ENCODE peak calls at places on chromosomes 7 and 10, in nine cellular contexts. I is fibroblast of mammary gland, W is Caco-2, J is left ventricle myocardium inferior, T is A549, B is WERI-Rb-1, E is colonic mucosa, X is astrocyte of the spinal cord, F is BE2C. L is an unnamed sample.

GRCh38 chr7:128020161-128020560 is 11.1 kb downstream of the LRRC4 start:
- DNase-seq in I (no peak), W (peak; percentile 49), J (no peak), T (peak; percentile 48), B (peak; percentile 52), E (no peak), X (no peak), F (peak; percentile 39), L (no peak)

GRCh38 chr7:55065511-55066229 is 46.9 kb downstream of the EGFR start:
- DNase-seq in I (peak; percentile 94), W (peak; percentile 50), J (no peak), T (peak; percentile 84), B (no peak), E (no peak), X (peak; percentile 92), F (no peak), L (peak; percentile 86)

GRCh38 chr7:142603870-142604448 is 145.3 kb upstream of the PRSS1 start:
- DNase-seq in I (peak; percentile 77), W (peak; percentile 65), J (no peak), T (peak; percentile 66), B (peak; percentile 65), E (peak; percentile 57), X (peak; percentile 66), F (peak; percentile 59), L (peak; percentile 60)

GRCh38 chr7:121436688-121437087 is 40.6 kb upstream of the FAM3C start:
- DNase-seq in I (no peak), W (no peak), J (no peak), T (no peak), B (no peak), E (no peak), X (no peak), F (peak; percentile 19), L (no peak)

GRCh38 chr7:130912910-130913720 is 179.1 kb upstream of the KLF14 start:
- DNase-seq in I (peak; percentile 100), W (peak; percentile 47), J (peak; percentile 49), T (peak; percentile 91), B (no peak), E (no peak), X (peak; percentile 99), F (no peak), L (peak; percentile 99)

GRCh38 chr10:105950410-105950809 is 1214.1 kb downstream of the SORCS1 start:
- DNase-seq in I (peak; percentile 51), W (peak; percentile 44), J (peak; percentile 22), T (peak; percentile 44), B (peak; percentile 53), E (peak; percentile 29), X (peak; percentile 50), F (peak; percentile 36), L (no peak)

GRCh38 chr7:67311901-67312300 is 315.3 kb downstream of the TYW1 start:
- DNase-seq in I (peak; percentile 54), W (no peak), J (no peak), T (no peak), B (no peak), E (no peak), X (peak; percentile 47), F (no peak), L (peak; percentile 15)

GRCh38 chr7:128775744-128776474 is at the start of gene OPN1SW:
- DNase-seq in I (no peak), W (no peak), J (no peak), T (no peak), B (no peak), E (no peak), X (no peak), F (no peak), L (no peak)

GRCh38 chr10:113103131-113103830 is 153.2 kb downstream of the TCF7L2 start:
- DNase-seq in I (peak; percentile 77), W (no peak), J (no peak), T (no peak), B (no peak), E (no peak), X (no peak), F (no peak), L (peak; percentile 75)

GRCh38 chr10:11424456-11425287 is 186.8 kb downstream of the USP6NL start:
- DNase-seq in I (peak; percentile 52), W (peak; percentile 75), J (peak; percentile 24), T (peak; percentile 54), B (peak; percentile 33), E (peak; percentile 42), X (peak; percentile 54), F (peak; percentile 56), L (peak; percentile 75)

GRCh38 chr10:129020621-129021020 is 446.4 kb upstream of the MGMT start:
- DNase-seq in I (no peak), W (no peak), J (no peak), T (no peak), B (no peak), E (no peak), X (no peak), F (no peak), L (no peak)

GRCh38 chr7:6367701-6368211 is 80.0 kb downstream of the DAGLB start:
- DNase-seq in I (peak; percentile 55), W (no peak), J (no peak), T (peak; percentile 45), B (no peak), E (no peak), X (peak; percentile 31), F (no peak), L (peak; percentile 63)

GRCh38 chr7:45897042-45897690 is 8.9 kb downstream of the IGFBP1 start:
- DNase-seq in I (peak; percentile 73), W (no peak), J (no peak), T (no peak), B (no peak), E (no peak), X (peak; percentile 86), F (no peak), L (peak; percentile 78)

GRCh38 chr7:119350334-119350733 is 922.6 kb upstream of the KCND2 start:
- DNase-seq in I (no peak), W (no peak), J (no peak), T (no peak), B (no peak), E (no peak), X (no peak), F (no peak), L (no peak)

GRCh38 chr10:123149568-123150228 is 1.8 kb downstream of the HMX2 start:
- DNase-seq in I (peak; percentile 45), W (no peak), J (no peak), T (no peak), B (peak; percentile 32), E (peak; percentile 19), X (no peak), F (no peak), L (peak; percentile 74)

GRCh38 chr7:151435971-151436370 is 4.0 kb downstream of the CRYGN start:
- DNase-seq in I (no peak), W (no peak), J (no peak), T (no peak), B (no peak), E (no peak), X (no peak), F (no peak), L (no peak)

GRCh38 chr7:121398246-121398645 is 2.1 kb upstream of the FAM3C start:
- DNase-seq in I (no peak), W (no peak), J (no peak), T (peak; percentile 59), B (peak; percentile 30), E (no peak), X (no peak), F (peak; percentile 48), L (no peak)

GRCh38 chr10:79203833-79204232 is 135.1 kb downstream of the ZMIZ1 start:
- DNase-seq in I (no peak), W (no peak), J (no peak), T (no peak), B (no peak), E (no peak), X (no peak), F (peak; percentile 93), L (peak; percentile 48)
- TF ChIP-seq CTCF in I (no peak), W (no peak), J (peak; percentile 25), T (no peak), B (no peak), E (no peak), X (no peak), F (peak; percentile 42), L (no peak)

DNA sequence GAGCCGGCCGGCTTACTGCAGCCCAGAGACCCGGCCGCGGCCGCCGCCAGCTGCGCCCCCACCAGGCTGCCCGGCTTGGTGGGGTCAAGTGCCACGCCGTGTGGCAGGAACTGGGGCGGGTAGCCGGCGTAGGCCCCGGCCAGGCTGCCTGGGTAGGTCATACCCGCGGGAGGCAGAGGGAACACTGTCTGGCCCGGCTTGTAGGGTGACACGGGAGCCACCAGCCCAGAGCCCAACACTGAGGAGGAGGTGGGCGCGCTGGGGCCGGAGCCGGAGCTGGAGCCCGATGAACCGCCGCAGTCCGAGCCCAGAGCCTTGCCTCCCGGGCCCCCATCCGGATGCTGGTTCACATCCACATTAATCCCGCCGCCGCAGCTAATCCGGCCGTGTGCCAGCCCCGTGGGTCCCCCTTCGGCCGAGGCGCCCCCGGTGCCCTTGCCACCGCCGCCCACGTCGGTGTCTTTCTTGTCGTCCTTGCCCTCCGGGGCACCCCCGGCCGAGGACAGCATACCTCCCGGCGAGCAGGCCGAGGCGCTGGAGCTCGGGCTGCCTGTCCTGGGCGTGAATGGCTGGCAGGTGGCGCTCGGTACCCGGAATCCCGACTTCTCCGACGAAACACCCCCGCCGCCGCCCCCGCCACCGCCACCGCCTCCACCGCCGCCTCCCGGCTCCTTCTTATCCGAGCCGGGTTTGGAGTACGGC is 2.0 kb downstream of the ZNF503 start:
- DNase-seq in I (peak; percentile 72), W (peak; percentile 81), J (peak; percentile 88), T (peak; percentile 70), B (peak; percentile 81), E (peak; percentile 83), X (peak; percentile 78), F (peak; percentile 82), L (peak; percentile 91)
- H3K4me3 ChIP-seq in I (peak overlapping the region; percentile 97), W (peak overlapping the region; percentile 99), J (peak overlapping the region; percentile 93), T (peak overlapping the region; percentile 92), B (peak overlapping the region; percentile 98), E (peak overlapping the region; percentile 60), X (peak overlapping the region; percentile 99), F (peak overlapping the region; percentile 93), L (peak overlapping the region; percentile 100)

GRCh38 chr7:71785216-71785615 is 626.9 kb downstream of the CALN1 start:
- DNase-seq in I (no peak), W (no peak), J (no peak), T (no peak), B (no peak), E (no peak), X (no peak), F (no peak), L (no peak)
- TF ChIP-seq CTCF in I (no peak), W (no peak), J (no peak), T (no peak), B (no peak), E (no peak), X (no peak), F (no peak), L (no peak)

DNA sequence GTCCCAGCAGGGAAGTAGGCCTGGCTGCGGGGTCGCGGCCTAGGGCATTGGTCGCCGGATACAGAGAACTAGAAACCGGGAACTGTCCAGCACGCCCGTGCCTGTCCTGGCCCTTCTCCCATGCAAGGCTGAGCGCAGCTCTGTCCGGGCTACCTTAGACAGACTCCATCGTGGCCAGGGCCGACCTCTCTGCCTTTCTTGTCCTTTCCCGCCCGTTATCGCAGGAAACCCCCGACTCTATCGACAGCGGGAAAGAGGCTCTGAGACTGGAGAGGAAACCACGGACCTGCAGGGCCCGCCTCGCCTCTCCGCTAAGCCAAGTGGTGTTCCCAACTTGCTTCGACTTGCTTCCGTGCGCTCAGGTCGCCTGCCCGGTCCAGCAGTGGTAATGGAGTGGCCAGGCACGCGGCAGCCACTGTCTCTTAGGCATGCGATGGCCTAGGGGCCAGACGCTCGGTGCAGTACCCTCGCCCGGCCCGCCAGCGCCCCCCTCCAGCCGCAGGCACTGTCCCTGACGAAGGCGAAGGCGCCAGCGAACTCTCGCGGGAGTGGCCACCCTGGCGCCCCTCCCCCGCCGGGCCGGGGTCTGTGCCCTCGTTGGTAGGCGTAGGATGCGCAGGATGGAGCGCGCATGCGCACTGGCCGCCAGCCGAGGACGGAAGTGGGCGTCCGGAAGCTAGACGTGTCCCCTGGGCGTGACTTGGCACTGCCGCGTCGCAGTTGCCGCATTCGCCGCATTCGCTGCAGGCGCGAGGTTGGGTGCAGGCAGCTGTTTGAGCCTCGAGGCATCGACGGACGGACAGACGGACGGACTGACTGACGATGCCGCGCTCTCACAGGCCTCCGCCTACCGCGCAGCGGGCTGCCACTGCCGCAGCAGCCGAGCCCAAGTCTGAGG is 54.4 kb downstream of the MCMBP start:
- DNase-seq in I (peak; percentile 62), W (no peak), J (peak; percentile 52), T (no peak), B (no peak), E (peak; percentile 27), X (peak; percentile 62), F (peak; percentile 23), L (peak; percentile 69)
- H3K4me3 ChIP-seq in I (peak overlapping the region; percentile 31), W (no peak overlapping the region), J (peak overlapping the region; percentile 51), T (no peak overlapping the region), B (no peak overlapping the region), E (no peak overlapping the region), X (peak overlapping the region; percentile 43), F (no peak overlapping the region), L (peak overlapping the region; percentile 26)